ENCODE peak calls at places on chromosomes 4 and X, in six cellular contexts. Q, M, B, N, H and Z are unnamed samples.

GRCh38 chr4:37453004-37453360 is 208.4 kb downstream of the NWD2 start:
- DNase-seq in Q (peak; percentile 70), M (no peak), B (no peak), N (no peak), H (peak; percentile 53), Z (peak; percentile 70)

GRCh38 chr4:88225216-88226107 is 58.9 kb downstream of the PPM1K start:
- DNase-seq in Q (peak; percentile 25), M (no peak), B (no peak), N (no peak), H (no peak), Z (no peak)

GRCh38 chr4:55312491-55313101 is 33.4 kb upstream of the SRD5A3 start:
- DNase-seq in Q (peak; percentile 49), M (no peak), B (no peak), N (no peak), H (no peak), Z (peak; percentile 9)

GRCh38 chr4:36320130-36320902 is 38.9 kb downstream of the DTHD1 start:
- DNase-seq in Q (no peak), M (no peak), B (no peak), N (no peak), H (no peak), Z (no peak)

GRCh38 chr4:88356771-88357170 is 21.9 kb upstream of the HERC6 start:
- DNase-seq in Q (no peak), M (no peak), B (no peak), N (no peak), H (no peak), Z (no peak)

GRCh38 chr4:14812101-14812500 is 190.2 kb upstream of the CPEB2 start:
- DNase-seq in Q (no peak), M (no peak), B (no peak), N (no peak), H (no peak), Z (no peak)

GRCh38 chrX:123563167-123563566 is 169.7 kb downstream of the THOC2 start:
- DNase-seq in Q (no peak), M (no peak), B (no peak), N (no peak), H (no peak), Z (no peak)

GRCh38 chr4:153663667-153664066 is 20.4 kb upstream of the TLR2 start:
- DNase-seq in Q (no peak), M (no peak), B (no peak), N (no peak), H (no peak), Z (no peak)

GRCh38 chrX:43333543-43333942 is 322.6 kb upstream of the MAOA start:
- DNase-seq in Q (no peak), M (no peak), B (no peak), N (no peak), H (no peak), Z (no peak)

GRCh38 chr4:107857741-107858140 is 33.0 kb downstream of the SGMS2 start:
- DNase-seq in Q (no peak), M (no peak), B (no peak), N (no peak), H (no peak), Z (no peak)

GRCh38 chr4:13403326-13403725 is 80.8 kb downstream of the RAB28 start:
- DNase-seq in Q (no peak), M (no peak), B (no peak), N (no peak), H (no peak), Z (no peak)

GRCh38 chr4:3306465-3306864 is 13.6 kb downstream of the RGS12 start:
- DNase-seq in Q (no peak), M (no peak), B (no peak), N (peak; percentile 36), H (no peak), Z (no peak)

GRCh38 chr4:152935138-152935537 is 985 bp upstream of the FHDC1 start:
- DNase-seq in Q (no peak), M (no peak), B (no peak), N (no peak), H (peak; percentile 36), Z (no peak)

GRCh38 chrX:4572652-4573051 is 859.2 kb upstream of the PRKX start:
- DNase-seq in Q (no peak), M (no peak), B (no peak), N (no peak), H (no peak), Z (no peak)

GRCh38 chr4:139753686-139754085 is 88.1 kb downstream of the MGST2 start:
- DNase-seq in Q (no peak), M (no peak), B (no peak), N (no peak), H (no peak), Z (no peak)

GRCh38 chr4:110119880-110120279 is 78.5 kb downstream of the ELOVL6 start:
- DNase-seq in Q (peak; percentile 83), M (no peak), B (peak; percentile 32), N (no peak), H (no peak), Z (peak; percentile 35)

GRCh38 chrX:9510366-9510765 is 45.5 kb downstream of the TBL1X start:
- DNase-seq in Q (no peak), M (no peak), B (no peak), N (no peak), H (no peak), Z (no peak)

GRCh38 chr4:12421364-12421763 is 992.7 kb upstream of the HS3ST1 start:
- DNase-seq in Q (no peak), M (no peak), B (no peak), N (no peak), H (no peak), Z (no peak)

GRCh38 chr4:2867758-2868491 is 24.3 kb downstream of the ADD1 start:
- DNase-seq in Q (peak; percentile 34), M (peak; percentile 33), B (no peak), N (no peak), H (no peak), Z (no peak)

GRCh38 chrX:48826876-48827653 is 752 bp downstream of the ERAS start:
- DNase-seq in Q (no peak), M (no peak), B (no peak), N (no peak), H (no peak), Z (no peak)

GRCh38 chr4:121108557-121108956 is 36.2 kb upstream of the NDNF start:
- DNase-seq in Q (no peak), M (no peak), B (no peak), N (no peak), H (no peak), Z (no peak)

GRCh38 chr4:173217727-173218126 is 49.1 kb downstream of the GALNT7 start:
- DNase-seq in Q (peak; percentile 75), M (no peak), B (peak; percentile 18), N (no peak), H (no peak), Z (no peak)

GRCh38 chr4:152415980-152416379 is 119.9 kb downstream of the FBXW7 start:
- DNase-seq in Q (peak; percentile 69), M (no peak), B (peak; percentile 3), N (no peak), H (no peak), Z (peak; percentile 10)

GRCh38 chr4:15774020-15774420 is 4.1 kb upstream of the CD38 start:
- DNase-seq in Q (no peak), M (no peak), B (no peak), N (no peak), H (no peak), Z (no peak)

GRCh38 chr4:13888112-13888511 is 260.6 kb upstream of the BOD1L1 start:
- DNase-seq in Q (peak; percentile 93), M (no peak), B (peak; percentile 73), N (no peak), H (no peak), Z (peak; percentile 88)

DNA sequence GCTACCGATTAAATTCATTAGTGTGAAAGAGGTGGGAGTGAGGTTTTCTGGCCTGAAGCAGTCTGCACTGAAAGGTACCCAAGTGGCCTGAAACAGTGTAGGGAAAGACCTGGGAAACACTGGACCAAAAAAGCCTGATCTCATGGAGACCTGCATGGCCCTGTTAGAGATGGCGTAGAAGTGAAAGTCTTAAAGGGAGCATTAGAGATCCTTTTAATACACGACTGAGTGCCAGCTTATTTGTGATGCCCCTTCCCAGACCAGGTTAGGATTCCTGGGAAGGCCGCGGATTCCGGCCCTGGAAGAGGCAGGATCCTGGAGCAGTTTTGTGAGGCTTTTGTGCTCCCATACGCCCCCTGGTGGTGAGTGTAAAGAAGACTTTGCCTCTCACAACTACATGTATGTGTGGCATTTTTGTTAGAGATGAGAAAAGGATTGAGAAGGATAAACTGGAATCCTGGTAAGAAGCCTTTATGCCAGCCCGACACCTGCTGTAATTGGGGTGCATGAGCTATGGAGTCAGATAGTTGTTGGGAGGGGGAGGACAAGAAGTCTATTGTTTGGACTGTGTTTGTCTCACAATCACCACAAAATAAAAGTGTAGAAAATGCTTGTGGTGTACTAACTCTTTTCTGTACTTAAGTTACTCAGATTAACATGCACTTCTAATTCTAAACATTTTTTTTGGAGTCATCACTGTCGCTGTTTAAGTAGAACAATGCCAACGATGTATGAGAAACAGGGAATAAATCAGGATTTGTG is 54.0 kb downstream of the JADE1 start:
- DNase-seq in Q (peak; percentile 69), M (peak; percentile 58), B (peak; percentile 60), N (peak; percentile 73), H (peak; percentile 41), Z (peak; percentile 41)
- TF ChIP-seq CTCF in Q (peak; percentile 83), M (peak; percentile 87), B (peak; percentile 90), N (peak; percentile 88), H (peak; percentile 83), Z (peak; percentile 85)

GRCh38 chrX:72141372-72142004 is 9.8 kb upstream of the RTL5 start:
- DNase-seq in Q (no peak), M (no peak), B (no peak), N (no peak), H (no peak), Z (no peak)
- H3K4me3 ChIP-seq in Q (no peak overlapping the region), M (no peak overlapping the region), B (no peak overlapping the region), N (no peak overlapping the region), H (no peak overlapping the region), Z (no peak overlapping the region)

GRCh38 chrX:49846004-49846403 is 16.9 kb downstream of the PAGE4 start:
- DNase-seq in Q (no peak), M (no peak), B (no peak), N (no peak), H (no peak), Z (no peak)

GRCh38 chrX:49846545-49846944 is 17.4 kb downstream of the PAGE4 start:
- DNase-seq in Q (no peak), M (no peak), B (no peak), N (no peak), H (no peak), Z (no peak)

GRCh38 chrX:49840679-49841078 is 11.6 kb downstream of the PAGE4 start:
- DNase-seq in Q (peak; percentile 28), M (peak; percentile 36), B (no peak), N (peak; percentile 71), H (no peak), Z (peak; percentile 42)

GRCh38 chrX:49844622-49845021 is 15.5 kb downstream of the PAGE4 start:
- DNase-seq in Q (no peak), M (no peak), B (no peak), N (no peak), H (no peak), Z (no peak)

GRCh38 chrX:49842603-49843002 is 13.5 kb downstream of the PAGE4 start:
- DNase-seq in Q (no peak), M (no peak), B (no peak), N (no peak), H (no peak), Z (no peak)
- TF ChIP-seq CTCF in Q (no peak), M (no peak), B (no peak), N (no peak), H (no peak), Z (no peak)

DNA sequence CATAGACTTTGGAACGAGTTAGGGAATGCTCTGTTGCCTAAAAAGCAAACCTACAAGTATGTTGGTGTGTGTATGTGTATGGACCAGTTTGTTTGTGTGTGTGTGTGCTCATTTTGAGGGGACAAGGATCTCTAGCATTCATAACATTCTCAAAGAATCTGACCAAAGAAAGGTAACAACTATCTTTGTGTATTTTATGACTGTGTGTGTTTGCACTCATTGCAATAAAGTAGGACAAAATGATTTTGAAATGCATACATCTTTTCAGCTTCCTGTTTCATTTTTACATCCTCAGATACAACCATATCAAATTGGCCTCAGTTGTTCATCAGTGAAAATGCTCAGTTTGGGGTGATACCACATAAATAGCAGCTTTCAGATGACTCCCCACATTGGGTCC is 8.3 kb upstream of the XK start:
- DNase-seq in Q (no peak), M (no peak), B (no peak), N (no peak), H (no peak), Z (no peak)
- H3K4me3 ChIP-seq in Q (no peak overlapping the region), M (no peak overlapping the region), B (no peak overlapping the region), N (no peak overlapping the region), H (no peak overlapping the region), Z (no peak overlapping the region)